ENCODE peak calls at places on chromosomes 12 and 14, in four cellular contexts. I is HepG2, M is K562, A is GM12878. O is an unnamed sample.

GRCh38 chr12:91380651-91381050 is 198.0 kb upstream of the DCN start:
- DNase-seq in I (no peak), M (no peak), A (no peak), O (no peak)

GRCh38 chr12:66279127-66279712 is 23.1 kb upstream of the HELB start:
- DNase-seq in I (peak), M (peak), A (no peak), O (peak)

GRCh38 chr12:75389061-75389460 is 1.8 kb upstream of the GLIPR1L2 start:
- DNase-seq in I (no peak), M (no peak), A (no peak), O (no peak)

GRCh38 chr12:129871991-129872969 is 31.5 kb downstream of the TMEM132D start:
- DNase-seq in I (no peak), M (no peak), A (no peak), O (peak)

GRCh38 chr14:47302121-47302520 is 373.3 kb downstream of the MDGA2 start:
- DNase-seq in I (no peak), M (no peak), A (no peak), O (no peak)

GRCh38 chr12:49853671-49854070 is 10.8 kb upstream of the BCDIN3D start:
- DNase-seq in I (no peak), M (no peak), A (no peak), O (no peak)

GRCh38 chr12:14886271-14886670 is 617 bp upstream of the MGP start:
- DNase-seq in I (no peak), M (no peak), A (no peak), O (no peak)

GRCh38 chr14:69877492-69877891 is 1.7 kb upstream of the SMOC1 start:
- DNase-seq in I (no peak), M (peak), A (no peak), O (peak)

GRCh38 chr12:991350-992278 is 591 bp downstream of the ERC1 start:
- DNase-seq in I (no peak), M (no peak), A (no peak), O (peak)
- TF ChIP-seq JUNB in I (no peak), M (no peak), A (no peak), O (no peak)

GRCh38 chr14:65352964-65353530 is 59.5 kb upstream of the FUT8 start:
- DNase-seq in I (no peak), M (no peak), A (no peak), O (no peak)
- TF ChIP-seq POLR2AphosphoS5 in I (no peak), M (no peak), A (no peak), O (no peak)

GRCh38 chr12:104865080-104865479 is 93.0 kb downstream of the SLC41A2 start:
- DNase-seq in I (no peak), M (no peak), A (peak), O (no peak)
- TF ChIP-seq CREB1 in I (no peak), M (no peak), A (no peak), O (no peak)

GRCh38 chr12:84069079-84069661 is 843.4 kb downstream of the SLC6A15 start:
- DNase-seq in I (no peak), M (no peak), A (no peak), O (no peak)
- TF ChIP-seq JUNB in I (no peak), M (no peak), A (no peak), O (no peak)

GRCh38 chr14:45947785-45948184 is 694.8 kb upstream of the MIS18BP1 start:
- DNase-seq in I (no peak), M (no peak), A (no peak), O (no peak)
- TF ChIP-seq POLR2AphosphoS5 in I (no peak), M (no peak), A (no peak), O (no peak)

DNA sequence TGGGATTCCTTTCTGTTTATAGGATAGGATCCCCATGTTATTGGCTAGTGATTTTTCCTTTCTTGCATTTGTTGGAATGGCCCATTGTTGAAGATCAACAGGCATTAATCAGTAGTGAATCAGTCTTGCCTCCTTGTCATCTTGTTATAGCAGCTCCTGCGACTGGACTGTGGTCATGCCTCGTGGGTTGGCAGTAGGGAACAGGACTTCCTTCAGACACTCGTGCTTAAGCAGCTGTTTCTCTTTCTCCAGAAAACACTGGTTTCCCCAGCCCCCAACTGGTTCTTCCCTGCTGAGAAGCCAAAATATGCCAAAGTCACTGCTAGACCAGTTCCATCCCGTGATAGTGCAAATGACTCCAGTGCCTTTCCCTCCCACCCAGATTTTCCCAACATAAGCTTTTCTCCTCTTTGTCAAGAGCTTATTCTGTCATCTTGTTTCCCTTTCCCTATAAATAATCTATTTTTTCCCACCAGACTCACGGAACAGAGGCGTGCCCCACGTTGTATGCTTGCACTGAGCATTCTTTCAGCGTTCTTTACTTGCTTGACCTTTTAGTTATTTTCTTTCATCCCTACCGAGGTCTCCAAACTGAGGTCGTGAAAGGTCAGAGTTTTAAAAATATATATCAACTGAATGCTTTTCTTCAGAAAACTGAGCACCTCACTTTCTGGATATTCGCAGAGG is 83.5 kb downstream of the SAMD4A start:
- DNase-seq in I (peak), M (no peak), A (no peak), O (peak)
- TF ChIP-seq CREB1 in I (no peak), M (no peak), A (no peak), O (no peak)

O was measured in GM23338.